ENCODE peak calls at places on chromosome 7, in nine cellular contexts. S, T, H, B, L, W, R, F and K are unnamed samples.

GRCh38 chr7:111499027-111499426 is 63.3 kb downstream of the IMMP2L start:
- DNase-seq in W (peak), F (peak), H (no peak), L (no peak), T (no peak), S (no peak), B (peak), R (peak), K (peak)

GRCh38 chr7:108455833-108456677 is at the start of gene NRCAM:
- DNase-seq in B (no peak), W (peak), H (peak), S (peak), F (no peak), T (no peak), L (peak), R (peak), K (peak)

GRCh38 chr7:26686448-26686981 is 177.9 kb downstream of the SKAP2 start:
- DNase-seq in F (no peak), H (no peak), B (peak), W (peak), T (peak), L (peak), S (no peak), R (peak), K (peak)

GRCh38 chr7:137953043-137953691 is 48.7 kb downstream of the CREB3L2 start:
- DNase-seq in B (no peak), S (no peak), T (peak), F (no peak), R (peak), W (no peak), H (no peak), L (no peak), K (peak)

GRCh38 chr7:25031432-25031831 is 51.5 kb upstream of the OSBPL3 start:
- DNase-seq in S (no peak), W (no peak), T (no peak), R (no peak), F (no peak), H (no peak), L (peak), B (no peak), K (no peak)

GRCh38 chr7:87310790-87311419 is 34.6 kb upstream of the CROT start:
- DNase-seq in F (no peak), T (no peak), L (no peak), R (peak), B (peak), S (no peak), W (no peak), H (no peak), K (peak)

GRCh38 chr7:138254444-138254843 is 178.2 kb downstream of the AKR1D1 start:
- DNase-seq in R (no peak), H (no peak), F (no peak), S (no peak), L (no peak), T (no peak), W (no peak), B (no peak), K (no peak)

GRCh38 chr7:6251653-6252052 is 20.8 kb downstream of the CYTH3 start:
- DNase-seq in B (no peak), R (no peak), H (no peak), S (no peak), L (no peak), F (no peak), W (peak), T (peak), K (no peak)

GRCh38 chr7:134552105-134552504 is 3.2 kb downstream of the AKR1B15 start:
- DNase-seq in L (peak), R (no peak), W (no peak), B (peak), T (no peak), S (no peak), H (no peak), F (no peak), K (peak)